ENCODE peak calls at places on chromosomes 12 and 14, in four cellular contexts. H is activated CD8-positive, alpha-beta memory T cell treated with anti-CD3 and anti-CD28 coated beads, Interleukin-2, amount 50 U/mL, for 4 hours; S is BJ; P is GM04504. O is an unnamed sample.

GRCh38 chr12:123131879-123132402 is 18.9 kb downstream of the PITPNM2 start:
- DNase-seq in H (no peak), S (no peak), P (no peak), O (no peak)

GRCh38 chr12:69662764-69663163 is 36.3 kb downstream of the BEST3 start:
- DNase-seq in H (no peak), S (no peak), P (no peak), O (no peak)

GRCh38 chr12:92784795-92785562 is 82.2 kb downstream of the PLEKHG7 start:
- DNase-seq in H (no peak), S (no peak), P (peak), O (peak)

GRCh38 chr12:123076604-123077297 is 74.1 kb downstream of the PITPNM2 start:
- DNase-seq in H (peak), S (no peak), P (no peak), O (no peak)

GRCh38 chr14:74567219-74567618 is 44.8 kb downstream of the LTBP2 start:
- DNase-seq in H (no peak), S (no peak), P (no peak), O (no peak)

GRCh38 chr12:117857632-117858274 is 111.0 kb downstream of the KSR2 start:
- DNase-seq in H (peak), S (no peak), P (no peak), O (no peak)

GRCh38 chr14:28766505-28767238 is at the start of gene FOXG1:
- DNase-seq in H (no peak), S (no peak), P (no peak), O (no peak)

GRCh38 chr14:105526781-105527380 is 498 bp downstream of the TMEM121 start:
- DNase-seq in H (no peak), S (no peak), P (no peak), O (no peak)

GRCh38 chr12:19351346-19351745 is 87.9 kb upstream of the AEBP2 start:
- DNase-seq in H (no peak), S (no peak), P (no peak), O (no peak)

GRCh38 chr14:26328766-26329165 is 269.1 kb downstream of the NOVA1 start:
- DNase-seq in H (no peak), S (no peak), P (no peak), O (no peak)

GRCh38 chr14:20624495-20625070 is 16.9 kb downstream of the OR6S1 start:
- DNase-seq in H (peak), S (no peak), P (no peak), O (no peak)

GRCh38 chr14:32307881-32308582 is 21.1 kb upstream of the AKAP6 start:
- DNase-seq in H (no peak), S (no peak), P (no peak), O (no peak)

GRCh38 chr12:87008785-87009184 is 752.6 kb upstream of the MGAT4C start:
- DNase-seq in H (no peak), S (no peak), P (no peak), O (no peak)

GRCh38 chr12:56387152-56387551 is 24.5 kb upstream of the APOF start:
- DNase-seq in H (no peak), S (peak), P (peak), O (peak)

GRCh38 chr12:75705749-75706719 is 194.6 kb upstream of the KRR1 start:
- DNase-seq in H (no peak), S (peak), P (peak), O (peak)

GRCh38 chr12:54425696-54426095 is 6.6 kb upstream of the ITGA5 start:
- DNase-seq in H (no peak), S (no peak), P (no peak), O (no peak)

GRCh38 chr12:12684375-12685106 is 11.4 kb downstream of the GPR19 start:
- DNase-seq in H (no peak), S (no peak), P (no peak), O (no peak)

GRCh38 chr14:22613736-22614239 is 15.7 kb downstream of the ABHD4 start:
- DNase-seq in H (no peak), S (no peak), P (no peak), O (no peak)

GRCh38 chr14:103091041-103091882 is 3.3 kb upstream of the EXOC3L4 start:
- DNase-seq in H (peak), S (no peak), P (no peak), O (no peak)

GRCh38 chr12:17108877-17109520 is 503.0 kb upstream of the LMO3 start:
- DNase-seq in H (no peak), S (no peak), P (no peak), O (no peak)

GRCh38 chr12:99278899-99279298 is 368.7 kb upstream of the GARIN6 start:
- DNase-seq in H (no peak), S (no peak), P (no peak), O (no peak)

GRCh38 chr12:50224026-50224692 is 57.0 kb upstream of the CERS5 start:
- DNase-seq in H (peak), S (no peak), P (no peak), O (no peak)

GRCh38 chr12:102543931-102544485 is 63.6 kb upstream of the IGF1 start:
- DNase-seq in H (no peak), S (no peak), P (no peak), O (no peak)

GRCh38 chr12:103956515-103957027 is 9.1 kb upstream of the TDG start:
- DNase-seq in H (no peak), S (no peak), P (no peak), O (no peak)

GRCh38 chr12:34398706-34399630 is 376.7 kb downstream of the ALG10 start:
- DNase-seq in H (peak), S (no peak), P (no peak), O (no peak)

GRCh38 chr12:45458854-45459807 is 243.2 kb downstream of the ANO6 start:
- DNase-seq in H (no peak), S (no peak), P (peak), O (no peak)

GRCh38 chr12:84757978-84758377 is 154.6 kb downstream of the SLC6A15 start:
- DNase-seq in H (no peak), S (no peak), P (no peak), O (peak)

GRCh38 chr14:69038449-69039286 is 59.6 kb upstream of the ACTN1 start:
- DNase-seq in H (no peak), S (peak), P (peak), O (peak)

GRCh38 chr14:99750746-99751450 is 42.3 kb upstream of the EML1 start:
- DNase-seq in H (no peak), S (no peak), P (no peak), O (no peak)